ENCODE peak calls at places on chromosomes 2 and 18, in nine cellular contexts. J, C, I, N, R, A, G, O and U are unnamed samples.

GRCh38 chr2:189412330-189412953 is 28.8 kb upstream of the WDR75 start:
- DNase-seq in J (no peak), C (peak; percentile 18), I (no peak), N (no peak), R (peak; percentile 53), A (peak; percentile 6), G (no peak), O (peak; percentile 40), U (no peak)

GRCh38 chr2:200662727-200663126 is 76.9 kb downstream of the AOX1 start:
- DNase-seq in J (no peak), C (no peak), I (no peak), N (peak; percentile 35), R (peak; percentile 65), A (no peak), G (no peak), O (no peak), U (no peak)

GRCh38 chr2:76849086-76849485 is 673.1 kb downstream of the LRRTM4 start:
- DNase-seq in J (no peak), C (no peak), I (no peak), N (no peak), R (no peak), A (no peak), G (no peak), O (no peak), U (no peak)

GRCh38 chr2:233565685-233566140 is 869 bp downstream of the USP40 start:
- DNase-seq in J (no peak), C (no peak), I (no peak), N (no peak), R (no peak), A (no peak), G (no peak), O (no peak), U (no peak)

GRCh38 chr2:15031745-15032240 is 399.3 kb downstream of the LRATD1 start:
- DNase-seq in J (no peak), C (no peak), I (no peak), N (no peak), R (no peak), A (no peak), G (no peak), O (no peak), U (no peak)

GRCh38 chr2:190090148-190090547 is 27.6 kb upstream of the MSTN start:
- DNase-seq in J (no peak), C (no peak), I (no peak), N (no peak), R (no peak), A (no peak), G (no peak), O (no peak), U (no peak)

GRCh38 chr18:55515946-55516710 is 71.9 kb downstream of the TCF4 start:
- DNase-seq in J (no peak), C (no peak), I (no peak), N (peak; percentile 56), R (peak; percentile 96), A (no peak), G (no peak), O (no peak), U (no peak)

GRCh38 chr18:34590503-34590902 is 119.6 kb upstream of the DTNA start:
- DNase-seq in J (no peak), C (no peak), I (no peak), N (no peak), R (no peak), A (no peak), G (no peak), O (no peak), U (no peak)

GRCh38 chr18:72808688-72809087 is 59.1 kb downstream of the NETO1 start:
- DNase-seq in J (no peak), C (no peak), I (no peak), N (no peak), R (no peak), A (no peak), G (peak; percentile 18), O (no peak), U (no peak)

GRCh38 chr2:236675051-236675450 is 105.4 kb downstream of the ACKR3 start:
- DNase-seq in J (no peak), C (no peak), I (no peak), N (peak; percentile 54), R (peak; percentile 87), A (no peak), G (peak; percentile 16), O (no peak), U (no peak)

GRCh38 chr2:156883828-156884615 is 373.5 kb upstream of the GALNT5 start:
- DNase-seq in J (no peak), C (no peak), I (no peak), N (peak; percentile 28), R (peak; percentile 38), A (no peak), G (no peak), O (no peak), U (no peak)

GRCh38 chr18:40314199-40314598 is 1640.8 kb upstream of the PIK3C3 start:
- DNase-seq in J (no peak), C (no peak), I (no peak), N (no peak), R (no peak), A (no peak), G (no peak), O (no peak), U (no peak)

GRCh38 chr2:3595409-3595808 is 497 bp downstream of the COLEC11 start:
- DNase-seq in J (no peak), C (no peak), I (no peak), N (no peak), R (no peak), A (no peak), G (no peak), O (no peak), U (no peak)

GRCh38 chr2:36052819-36053218 is 302.8 kb upstream of the CRIM1 start:
- DNase-seq in J (no peak), C (no peak), I (no peak), N (no peak), R (no peak), A (no peak), G (no peak), O (no peak), U (no peak)

GRCh38 chr18:1999387-1999786 is 571.9 kb downstream of the METTL4 start:
- DNase-seq in J (no peak), C (no peak), I (no peak), N (no peak), R (no peak), A (no peak), G (no peak), O (no peak), U (no peak)
- H3K27ac ChIP-seq in J (no peak overlapping the region), C (no peak overlapping the region), I (no peak overlapping the region), N (no peak overlapping the region), R (no peak overlapping the region), A (no peak overlapping the region), G (no peak overlapping the region), O (no peak overlapping the region), U (no peak overlapping the region)

DNA sequence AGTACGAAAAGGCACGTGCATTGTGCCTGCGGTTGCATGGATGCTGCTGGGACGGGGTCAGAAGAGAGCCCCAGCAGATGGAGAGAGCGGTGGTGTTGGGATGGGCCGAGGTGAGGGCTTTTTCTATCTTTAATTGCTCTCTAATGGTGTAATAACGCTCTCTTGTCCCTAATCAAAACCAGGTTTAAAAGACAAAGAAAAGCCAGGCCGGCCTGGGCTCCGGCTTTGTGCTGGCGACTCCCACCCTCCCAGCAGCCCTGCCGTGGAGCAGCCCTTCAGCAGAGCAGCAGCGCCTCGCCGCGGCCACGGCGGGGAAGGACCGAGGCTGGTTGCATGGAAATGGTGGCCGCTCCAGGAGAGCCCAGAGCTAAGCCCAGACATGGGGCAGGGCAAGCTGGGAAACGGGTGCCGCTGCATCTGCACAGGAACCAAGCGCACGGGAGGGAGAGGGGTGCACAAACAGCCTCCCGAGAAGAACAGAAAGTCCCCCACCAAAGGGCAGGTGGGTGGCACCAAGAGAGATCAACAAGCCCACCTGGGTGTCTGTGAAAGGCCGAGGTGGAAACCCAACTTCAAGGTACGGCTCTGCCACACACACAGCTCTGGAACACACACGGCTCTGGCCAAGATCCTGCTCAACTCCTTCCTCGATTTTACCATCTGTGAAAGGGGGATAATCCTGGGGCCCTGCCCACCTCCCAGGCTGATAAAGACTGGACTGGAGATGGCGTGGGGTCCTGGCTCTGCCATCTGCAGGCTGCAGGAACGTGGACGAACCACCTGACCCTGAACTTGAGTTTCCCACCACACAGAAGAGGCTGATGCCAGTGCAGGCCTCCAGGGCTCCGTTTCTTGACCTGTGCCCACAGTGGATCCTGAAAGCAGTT is 15.0 kb downstream of the HS1BP3 start:
- DNase-seq in J (peak; percentile 90), C (peak; percentile 18), I (peak; percentile 88), N (peak; percentile 61), R (peak; percentile 61), A (peak; percentile 16), G (peak; percentile 88), O (peak; percentile 87), U (no peak)
- H3K27ac ChIP-seq in J (peak overlapping the region; percentile 70), C (no peak overlapping the region), I (peak overlapping the region; percentile 69), N (no peak overlapping the region), R (no peak overlapping the region), A (no peak overlapping the region), G (peak overlapping the region; percentile 76), O (no peak overlapping the region), U (peak overlapping the region; percentile 68)

GRCh38 chr2:62152000-62152399 is 43.9 kb upstream of the B3GNT2 start:
- DNase-seq in J (no peak), C (no peak), I (no peak), N (peak; percentile 21), R (peak; percentile 79), A (no peak), G (no peak), O (no peak), U (no peak)
- H3K27ac ChIP-seq in J (no peak overlapping the region), C (no peak overlapping the region), I (no peak overlapping the region), N (no peak overlapping the region), R (no peak overlapping the region), A (no peak overlapping the region), G (peak overlapping the region; percentile 77), O (no peak overlapping the region), U (no peak overlapping the region)

DNA sequence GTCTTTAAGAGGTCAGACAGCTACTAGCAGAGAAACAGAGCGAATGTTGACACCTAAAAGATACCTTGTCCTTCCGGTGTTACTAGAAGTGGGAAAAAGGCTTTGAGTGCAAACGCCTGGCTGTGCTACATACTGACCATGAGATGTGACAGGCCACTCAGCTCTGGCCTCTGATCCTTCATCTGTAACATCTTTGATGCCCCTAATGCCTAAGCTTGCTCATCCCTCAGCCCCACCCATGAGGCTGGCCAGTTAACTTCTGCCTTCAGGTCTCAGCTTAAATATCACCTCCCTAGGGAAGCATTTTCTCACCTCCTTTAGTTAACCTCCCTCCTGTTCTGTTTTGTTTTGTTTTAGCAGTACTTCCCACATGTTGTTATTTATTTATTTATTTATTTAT is 15.9 kb downstream of the EPAS1 start:
- DNase-seq in J (no peak), C (no peak), I (no peak), N (no peak), R (no peak), A (no peak), G (no peak), O (no peak), U (no peak)
- H3K27ac ChIP-seq in J (peak overlapping the region; percentile 76), C (no peak overlapping the region), I (peak overlapping the region; percentile 89), N (no peak overlapping the region), R (no peak overlapping the region), A (no peak overlapping the region), G (peak overlapping the region; percentile 96), O (no peak overlapping the region), U (peak overlapping the region; percentile 94)